ENCODE peak calls at places on chromosomes 6 and 20, in five cellular contexts. D is uterus, O is aorta, S is GM12878, N is trophoblast cell. C is an unnamed sample. For H3K4me1 and H3K27me3, the result is how much of the 10 kb centered on the place peaks cover.

GRCh38 chr20:62428396-62429160 is 1.2 kb upstream of the RBBP8NL start:
- DNase-seq in O (no peak), N (no peak), S (no peak), D (no peak), C (no peak)

GRCh38 chr6:134195985-134196384 is 121.9 kb downstream of the SGK1 start:
- DNase-seq in S (no peak), O (no peak), N (no peak), D (no peak), C (no peak)

GRCh38 chr6:79750806-79751205 is 119.7 kb downstream of the SH3BGRL2 start:
- DNase-seq in O (no peak), D (no peak), N (no peak), S (no peak), C (no peak)

GRCh38 chr6:158233214-158233795 is 65.2 kb downstream of the GTF2H5 start:
- DNase-seq in S (no peak), N (no peak), D (no peak), O (no peak), C (no peak)

GRCh38 chr6:158488065-158488464 is 71.8 kb upstream of the TMEM181 start:
- DNase-seq in O (no peak), D (no peak), N (no peak), S (no peak), C (peak)

GRCh38 chr6:162108041-162108440 is 619.5 kb downstream of the PRKN start:
- DNase-seq in S (no peak), D (no peak), O (no peak), N (no peak), C (no peak)

GRCh38 chr20:51542894-51543788 is 622 bp upstream of the NFATC2 start:
- DNase-seq in D (no peak), O (no peak), N (no peak), S (no peak), C (no peak)

GRCh38 chr20:18174906-18175683 is 37.4 kb downstream of the KAT14 start:
- DNase-seq in N (no peak), O (no peak), S (no peak), D (no peak), C (no peak)

GRCh38 chr6:127118505-127119360 is at the start of gene RSPO3:
- DNase-seq in S (no peak), O (peak), N (peak), D (peak), C (peak)

GRCh38 chr6:17144016-17144415 is 42.2 kb downstream of the STMND1 start:
- DNase-seq in S (no peak), N (no peak), O (no peak), D (no peak), C (no peak)

DNA sequence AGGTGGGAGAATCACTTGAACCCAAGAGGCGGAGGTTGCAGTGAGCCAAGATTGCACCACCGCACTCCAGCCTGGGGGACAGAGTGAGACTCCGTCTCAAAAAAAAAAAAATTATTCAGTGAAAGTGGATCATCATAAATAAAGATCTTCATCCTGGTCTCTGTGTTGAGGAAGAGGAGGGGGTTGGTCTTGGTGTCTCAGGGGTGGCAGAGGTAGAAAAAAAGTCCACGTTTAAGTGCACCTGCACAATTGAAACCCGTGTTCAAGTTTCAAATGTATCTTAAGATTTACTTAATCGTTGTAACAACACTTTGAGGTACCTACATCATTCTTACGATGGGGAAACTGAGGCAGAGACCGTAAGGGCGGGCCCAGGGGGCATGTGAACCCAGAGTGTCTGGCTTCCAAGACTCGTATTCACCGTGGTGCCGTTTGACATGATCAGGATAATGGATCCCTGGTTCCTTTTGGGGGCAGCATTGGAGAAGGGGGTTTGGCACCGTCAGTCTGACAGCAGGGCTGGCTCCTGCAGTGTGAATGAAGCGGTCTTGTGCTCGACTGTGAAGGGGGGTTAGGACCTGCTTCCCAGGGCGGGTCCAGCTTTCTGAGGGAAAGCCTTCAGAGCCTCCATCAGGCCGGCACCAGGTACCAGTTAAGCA is 32.9 kb upstream of the ID1 start:
- DNase-seq in O (no peak), D (no peak), N (no peak), S (no peak), C (no peak)
- H3K4me1 ChIP-seq in O (under half), D (under half), N (under half), S (under half), C (under half)

GRCh38 chr6:98823845-98824162 is 10.6 kb upstream of the POU3F2 start:
- DNase-seq in D (no peak), O (no peak), S (no peak), N (no peak), C (no peak)

GRCh38 chr6:98824163-98824906 is 10.0 kb upstream of the POU3F2 start:
- DNase-seq in N (no peak), S (no peak), O (no peak), D (no peak), C (no peak)

GRCh38 chr6:98824907-98825601 is 9.3 kb upstream of the POU3F2 start:
- DNase-seq in S (no peak), D (no peak), N (no peak), O (no peak), C (no peak)

GRCh38 chr6:98827295-98828159 is 6.8 kb upstream of the POU3F2 start:
- DNase-seq in N (no peak), S (no peak), D (no peak), O (no peak), C (no peak)

GRCh38 chr6:98825602-98826230 is 8.7 kb upstream of the POU3F2 start:
- DNase-seq in S (no peak), D (no peak), O (no peak), N (no peak), C (no peak)
- H3K27me3 ChIP-seq in S (under half), D (under half), O (under half), N (under half), C (half or more)

GRCh38 chr6:20411953-20412352 is 10.3 kb downstream of the E2F3 start:
- DNase-seq in O (no peak), S (no peak), D (no peak), N (no peak), C (peak)

GRCh38 chr6:20409427-20409971 is 7.8 kb downstream of the E2F3 start:
- DNase-seq in D (no peak), O (no peak), S (peak), N (no peak), C (no peak)

GRCh38 chr6:20412674-20413073 is 11.0 kb downstream of the E2F3 start:
- DNase-seq in S (no peak), D (no peak), N (no peak), O (no peak), C (no peak)

GRCh38 chr6:20411544-20411943 is 9.9 kb downstream of the E2F3 start:
- DNase-seq in D (no peak), N (no peak), S (no peak), O (no peak), C (no peak)

DNA sequence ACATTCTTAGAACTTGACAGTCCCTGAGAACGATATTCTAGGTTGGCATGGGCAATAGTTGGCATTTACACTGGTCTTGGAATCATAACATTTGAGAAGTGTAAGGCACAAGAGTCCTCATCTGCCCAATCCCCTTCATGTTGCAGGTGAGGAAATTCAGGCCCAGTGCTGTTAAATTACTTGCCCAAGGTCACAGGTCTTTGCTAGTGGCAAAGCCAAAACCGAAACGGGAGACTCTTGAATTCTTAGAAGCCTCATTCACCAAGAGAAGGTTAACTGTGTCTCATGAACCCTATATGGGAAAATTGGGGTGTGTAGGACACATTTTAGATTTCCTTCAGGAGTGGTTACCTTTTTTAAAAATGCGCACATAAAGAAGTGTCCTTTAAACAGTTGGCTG is 7.2 kb downstream of the E2F3 start:
- DNase-seq in N (no peak), D (no peak), O (no peak), S (no peak), C (no peak)
- H3K4me1 ChIP-seq in N (under half), D (under half), O (under half), S (under half), C (under half)

DNA sequence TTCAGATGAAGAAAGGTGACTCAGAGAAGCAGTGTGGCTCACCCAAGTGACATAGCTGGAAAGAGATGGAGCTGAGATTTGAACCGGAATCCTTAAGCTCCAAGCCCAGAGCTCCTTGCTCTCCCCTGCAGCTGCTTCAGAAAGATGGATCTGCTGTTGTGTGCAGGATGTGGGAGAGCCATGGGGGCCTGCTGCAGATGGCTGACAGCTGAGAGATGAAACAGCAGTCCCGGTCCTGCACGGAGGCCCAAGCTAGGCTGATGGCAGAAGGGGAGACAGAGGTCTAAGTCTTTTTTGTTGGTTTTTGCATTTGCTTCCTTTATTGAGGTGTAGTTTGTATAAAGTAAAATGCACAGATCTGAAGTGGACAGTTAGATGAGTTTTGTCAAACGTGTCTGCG is 69.8 kb upstream of the FOXP4 start:
- DNase-seq in O (no peak), N (no peak), S (no peak), D (no peak), C (no peak)
- H3K27me3 ChIP-seq in O (under half), N (under half), S (under half), D (under half), C (under half)

GRCh38 chr6:4902363-4902762 is 101.5 kb downstream of the RPP40 start:
- DNase-seq in S (no peak), D (no peak), O (no peak), N (no peak), C (no peak)
- H3K4me1 ChIP-seq in S (under half), D (under half), O (under half), N (under half), C (under half)

DNA sequence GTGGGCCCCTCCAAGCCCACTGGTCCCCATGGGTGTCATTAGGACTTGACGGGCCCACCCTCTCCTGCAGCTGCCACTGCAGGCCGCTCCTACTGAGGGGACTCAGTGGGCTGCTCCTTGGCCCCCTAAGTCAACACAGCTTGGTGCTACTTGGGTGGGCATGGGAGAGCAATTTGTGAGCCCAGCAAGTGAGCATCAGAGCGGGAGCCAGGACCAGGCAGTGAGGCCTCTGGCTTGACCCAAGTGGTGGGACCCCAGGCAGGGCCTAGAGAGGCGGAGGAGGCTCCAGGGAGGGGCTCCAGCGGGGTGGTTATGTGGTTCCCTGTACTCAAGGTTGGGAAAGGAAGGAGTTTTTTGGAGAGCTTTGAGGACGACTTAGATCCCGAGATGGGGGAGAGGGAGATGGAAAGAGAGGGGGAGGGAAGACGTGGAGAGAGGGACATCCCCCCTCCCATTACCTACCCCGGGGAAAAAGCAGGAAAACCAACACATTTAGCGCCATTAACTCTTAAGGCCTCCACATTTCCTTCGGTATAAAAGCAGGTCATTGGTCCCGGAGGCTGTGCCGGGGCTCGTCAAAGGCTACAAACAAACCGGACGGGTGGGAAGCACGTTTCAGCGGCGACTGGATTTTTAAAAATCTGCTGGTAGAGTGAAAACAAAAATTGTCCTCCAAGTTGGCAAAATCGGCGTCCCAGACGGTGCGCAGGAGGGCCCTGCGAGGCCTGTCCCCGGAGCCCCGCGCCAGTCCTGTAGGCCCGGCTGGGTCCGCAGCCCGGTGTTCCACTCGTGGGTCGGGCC is 8.8 kb downstream of the FOXC1 start:
- DNase-seq in N (peak), D (no peak), O (peak), S (no peak), C (no peak)
- H3K27me3 ChIP-seq in N (half or more), D (under half), O (under half), S (under half), C (under half)

DNA sequence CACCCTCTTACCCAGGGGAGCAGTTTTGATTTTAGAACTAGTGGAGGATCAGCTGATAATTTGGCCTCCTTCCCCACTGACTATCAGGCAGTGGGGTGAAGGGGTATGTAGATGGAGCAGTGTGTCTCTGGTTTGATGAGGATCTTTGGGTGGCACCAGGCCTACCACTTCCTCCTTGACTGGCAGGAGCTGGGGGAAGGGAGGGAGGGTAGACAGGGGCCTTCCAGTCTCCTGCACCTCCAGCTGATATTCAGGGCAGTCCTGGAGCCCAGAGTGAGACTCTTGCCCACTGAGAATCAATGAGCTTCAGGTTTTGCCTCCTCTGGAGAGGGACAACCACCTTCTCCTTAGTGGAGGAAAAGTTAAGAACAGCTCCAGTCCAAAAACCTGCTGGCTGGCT is 3.2 kb downstream of the DEF6 start:
- DNase-seq in O (no peak), D (no peak), S (no peak), N (no peak), C (no peak)
- H3K4me1 ChIP-seq in O (under half), D (under half), S (under half), N (under half), C (under half)

DNA sequence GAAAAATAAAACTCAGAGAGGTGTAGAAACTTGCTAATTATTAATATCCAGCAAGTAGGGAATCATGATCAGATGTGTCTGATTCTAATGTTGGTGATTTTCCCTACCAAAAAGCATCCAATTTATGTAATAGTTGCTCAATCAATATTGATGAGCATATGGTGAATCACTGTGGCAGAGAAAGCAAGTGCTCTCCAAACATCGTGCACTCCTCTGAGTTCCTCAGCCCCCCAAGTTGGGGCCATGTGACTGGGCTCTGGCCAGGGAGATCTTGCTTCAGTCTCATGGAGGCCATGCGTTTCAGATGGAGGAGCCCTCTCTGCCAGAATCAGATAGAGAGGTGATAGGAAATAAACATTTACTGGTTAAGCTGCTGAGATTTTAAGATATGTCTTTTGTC is 133.2 kb upstream of the LY86 start:
- DNase-seq in O (no peak), N (no peak), S (no peak), D (no peak), C (no peak)
- H3K27me3 ChIP-seq in O (under half), N (under half), S (under half), D (under half), C (under half)

DNA sequence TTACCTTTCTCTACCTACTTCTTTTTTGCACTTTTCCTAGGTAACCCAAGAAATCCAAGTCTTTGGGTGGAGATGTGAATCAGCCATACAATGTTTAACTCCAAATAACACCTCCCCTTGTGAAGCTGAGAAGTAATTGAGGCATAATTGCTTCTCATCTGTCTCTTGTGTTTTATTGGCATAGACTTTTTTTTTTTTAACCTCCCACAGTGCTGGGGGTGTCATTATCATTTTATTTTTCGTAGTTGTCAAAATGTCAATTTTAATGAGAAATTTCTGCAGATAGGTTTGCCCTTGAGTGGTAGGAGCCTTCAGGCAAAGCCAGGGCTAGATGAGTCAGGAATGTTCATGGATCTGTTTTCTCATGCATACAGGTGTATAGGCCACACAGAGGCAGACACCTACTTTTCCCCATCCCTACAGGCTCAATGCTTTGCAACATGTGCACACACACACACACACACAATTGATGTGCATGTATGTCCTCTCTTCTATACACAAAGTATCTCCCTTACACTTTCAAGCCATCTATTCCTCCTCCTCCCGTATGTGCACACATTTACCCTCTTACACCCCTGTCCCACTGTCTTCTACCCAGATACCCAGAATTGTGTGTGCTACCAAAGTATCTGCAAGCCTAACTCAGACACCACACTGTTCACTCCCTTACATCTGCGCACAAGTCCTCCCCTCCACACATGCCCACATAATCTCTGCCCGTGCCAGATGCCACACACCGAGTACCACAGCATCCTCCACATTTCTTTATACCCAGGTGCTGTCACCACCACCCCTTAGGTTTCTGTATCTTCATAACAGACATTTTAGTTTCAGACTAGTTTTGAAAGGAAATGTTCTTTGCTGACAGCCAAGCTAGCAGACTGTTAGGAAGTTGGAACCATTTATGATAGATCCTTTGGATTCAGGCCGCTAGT is 22.0 kb downstream of the RALY start:
- DNase-seq in D (no peak), O (no peak), S (no peak), N (no peak), C (peak)
- H3K4me1 ChIP-seq in D (under half), O (under half), S (under half), N (under half), C (under half)